ENCODE peak calls at places on chromosome 20, in ten cellular contexts. One of them, this sample, is unnamed.

GRCh38 chr20:3330046-3330741 is 77.3 kb downstream of the DNAAF9 start:
- DNase-seq in pancreas: no peak
- DNase-seq in mucosa of descending colon: no peak
- DNase-seq in Jurkat, Clone E6-1: no peak
- DNase-seq in HAP-1: no peak
- DNase-seq in A549: no peak
- DNase-seq in heart left ventricle: no peak
- DNase-seq in effector memory CD4-positive, alpha-beta T cell: no peak
- DNase-seq in breast epithelium: no peak
- DNase-seq in astrocyte of the spinal cord: no peak
- DNase-seq in this sample: peak

GRCh38 chr20:11902264-11902663 is 15.4 kb upstream of the BTBD3 start:
- DNase-seq in pancreas: no peak
- DNase-seq in mucosa of descending colon: no peak
- DNase-seq in Jurkat, Clone E6-1: no peak
- DNase-seq in HAP-1: no peak
- DNase-seq in A549: no peak
- DNase-seq in heart left ventricle: no peak
- DNase-seq in effector memory CD4-positive, alpha-beta T cell: no peak
- DNase-seq in breast epithelium: no peak
- DNase-seq in astrocyte of the spinal cord: peak
- DNase-seq in this sample: peak

GRCh38 chr20:5996765-5997164 is 46.3 kb downstream of the MCM8 start:
- DNase-seq in pancreas: no peak
- DNase-seq in mucosa of descending colon: no peak
- DNase-seq in Jurkat, Clone E6-1: peak
- DNase-seq in HAP-1: no peak
- DNase-seq in A549: no peak
- DNase-seq in heart left ventricle: no peak
- DNase-seq in effector memory CD4-positive, alpha-beta T cell: peak
- DNase-seq in breast epithelium: no peak
- DNase-seq in astrocyte of the spinal cord: no peak
- DNase-seq in this sample: no peak

GRCh38 chr20:25195962-25196700 is 619 bp downstream of the ENTPD6 start:
- DNase-seq in pancreas: peak
- DNase-seq in mucosa of descending colon: peak
- DNase-seq in Jurkat, Clone E6-1: no peak
- DNase-seq in HAP-1: peak
- DNase-seq in A549: peak
- DNase-seq in heart left ventricle: peak
- DNase-seq in effector memory CD4-positive, alpha-beta T cell: no peak
- DNase-seq in breast epithelium: peak
- DNase-seq in astrocyte of the spinal cord: no peak
- DNase-seq in this sample: peak

GRCh38 chr20:59785986-59786753 is 147.3 kb downstream of the SYCP2 start:
- DNase-seq in pancreas: no peak
- DNase-seq in mucosa of descending colon: no peak
- DNase-seq in Jurkat, Clone E6-1: no peak
- DNase-seq in HAP-1: no peak
- DNase-seq in A549: no peak
- DNase-seq in heart left ventricle: no peak
- DNase-seq in effector memory CD4-positive, alpha-beta T cell: no peak
- DNase-seq in breast epithelium: peak
- DNase-seq in astrocyte of the spinal cord: no peak
- DNase-seq in this sample: no peak

GRCh38 chr20:23668477-23668951 is 20.3 kb downstream of the CST4 start:
- DNase-seq in pancreas: peak
- DNase-seq in mucosa of descending colon: no peak
- DNase-seq in Jurkat, Clone E6-1: peak
- DNase-seq in HAP-1: peak
- DNase-seq in A549: peak
- DNase-seq in heart left ventricle: peak
- DNase-seq in effector memory CD4-positive, alpha-beta T cell: no peak
- DNase-seq in breast epithelium: no peak
- DNase-seq in astrocyte of the spinal cord: peak
- DNase-seq in this sample: peak

GRCh38 chr20:38962898-38963484 is 847 bp downstream of the DHX35 start:
- DNase-seq in pancreas: no peak
- DNase-seq in mucosa of descending colon: no peak
- DNase-seq in Jurkat, Clone E6-1: no peak
- DNase-seq in HAP-1: no peak
- DNase-seq in A549: no peak
- DNase-seq in heart left ventricle: no peak
- DNase-seq in effector memory CD4-positive, alpha-beta T cell: no peak
- DNase-seq in breast epithelium: no peak
- DNase-seq in astrocyte of the spinal cord: no peak
- DNase-seq in this sample: no peak

GRCh38 chr20:44198872-44199271 is 11.7 kb downstream of the OSER1 start:
- DNase-seq in pancreas: no peak
- DNase-seq in mucosa of descending colon: no peak
- DNase-seq in Jurkat, Clone E6-1: no peak
- DNase-seq in HAP-1: no peak
- DNase-seq in A549: no peak
- DNase-seq in heart left ventricle: no peak
- DNase-seq in effector memory CD4-positive, alpha-beta T cell: no peak
- DNase-seq in breast epithelium: no peak
- DNase-seq in astrocyte of the spinal cord: no peak
- DNase-seq in this sample: no peak

GRCh38 chr20:40160151-40160550 is 528.9 kb downstream of the MAFB start:
- DNase-seq in pancreas: peak
- DNase-seq in mucosa of descending colon: no peak
- DNase-seq in Jurkat, Clone E6-1: peak
- DNase-seq in HAP-1: peak
- DNase-seq in A549: peak
- DNase-seq in heart left ventricle: peak
- DNase-seq in effector memory CD4-positive, alpha-beta T cell: no peak
- DNase-seq in breast epithelium: no peak
- DNase-seq in astrocyte of the spinal cord: peak
- DNase-seq in this sample: peak

GRCh38 chr20:47786763-47787107 is 1.5 kb upstream of the SULF2 start:
- DNase-seq in pancreas: no peak
- DNase-seq in mucosa of descending colon: no peak
- DNase-seq in Jurkat, Clone E6-1: no peak
- DNase-seq in HAP-1: no peak
- DNase-seq in A549: no peak
- DNase-seq in heart left ventricle: no peak
- DNase-seq in effector memory CD4-positive, alpha-beta T cell: no peak
- DNase-seq in breast epithelium: no peak
- DNase-seq in astrocyte of the spinal cord: no peak
- DNase-seq in this sample: no peak

GRCh38 chr20:39016076-39016475 is 53.9 kb downstream of the DHX35 start:
- DNase-seq in pancreas: no peak
- DNase-seq in mucosa of descending colon: no peak
- DNase-seq in Jurkat, Clone E6-1: no peak
- DNase-seq in HAP-1: no peak
- DNase-seq in A549: no peak
- DNase-seq in heart left ventricle: no peak
- DNase-seq in effector memory CD4-positive, alpha-beta T cell: no peak
- DNase-seq in breast epithelium: no peak
- DNase-seq in astrocyte of the spinal cord: no peak
- DNase-seq in this sample: peak

GRCh38 chr20:56664791-56665190 is 35.7 kb downstream of the TFAP2C start:
- DNase-seq in pancreas: no peak
- DNase-seq in mucosa of descending colon: no peak
- DNase-seq in Jurkat, Clone E6-1: no peak
- DNase-seq in HAP-1: peak
- DNase-seq in A549: no peak
- DNase-seq in heart left ventricle: no peak
- DNase-seq in effector memory CD4-positive, alpha-beta T cell: no peak
- DNase-seq in breast epithelium: no peak
- DNase-seq in astrocyte of the spinal cord: no peak
- DNase-seq in this sample: no peak

GRCh38 chr20:53187402-53187801 is 215.2 kb downstream of the TSHZ2 start:
- DNase-seq in pancreas: no peak
- DNase-seq in mucosa of descending colon: no peak
- DNase-seq in Jurkat, Clone E6-1: no peak
- DNase-seq in HAP-1: no peak
- DNase-seq in A549: no peak
- DNase-seq in heart left ventricle: no peak
- DNase-seq in effector memory CD4-positive, alpha-beta T cell: no peak
- DNase-seq in breast epithelium: no peak
- DNase-seq in astrocyte of the spinal cord: no peak
- DNase-seq in this sample: no peak

GRCh38 chr20:47179267-47179666 is 177.2 kb downstream of the ZMYND8 start:
- DNase-seq in pancreas: no peak
- DNase-seq in mucosa of descending colon: no peak
- DNase-seq in Jurkat, Clone E6-1: no peak
- DNase-seq in HAP-1: no peak
- DNase-seq in A549: no peak
- DNase-seq in heart left ventricle: no peak
- DNase-seq in effector memory CD4-positive, alpha-beta T cell: no peak
- DNase-seq in breast epithelium: no peak
- DNase-seq in astrocyte of the spinal cord: no peak
- DNase-seq in this sample: no peak

GRCh38 chr20:6560978-6561377 is 206.5 kb upstream of the BMP2 start:
- DNase-seq in pancreas: no peak
- DNase-seq in mucosa of descending colon: no peak
- DNase-seq in Jurkat, Clone E6-1: no peak
- DNase-seq in HAP-1: no peak
- DNase-seq in A549: no peak
- DNase-seq in heart left ventricle: no peak
- DNase-seq in effector memory CD4-positive, alpha-beta T cell: no peak
- DNase-seq in breast epithelium: no peak
- DNase-seq in astrocyte of the spinal cord: no peak
- DNase-seq in this sample: no peak

GRCh38 chr20:45080867-45081616 is 19.9 kb downstream of the KCNS1 start:
- DNase-seq in pancreas: no peak
- DNase-seq in mucosa of descending colon: no peak
- DNase-seq in Jurkat, Clone E6-1: peak
- DNase-seq in HAP-1: peak
- DNase-seq in A549: no peak
- DNase-seq in heart left ventricle: no peak
- DNase-seq in effector memory CD4-positive, alpha-beta T cell: no peak
- DNase-seq in breast epithelium: no peak
- DNase-seq in astrocyte of the spinal cord: no peak
- DNase-seq in this sample: peak

GRCh38 chr20:51525241-51526104 is 17.0 kb downstream of the NFATC2 start:
- DNase-seq in pancreas: no peak
- DNase-seq in mucosa of descending colon: no peak
- DNase-seq in Jurkat, Clone E6-1: peak
- DNase-seq in HAP-1: no peak
- DNase-seq in A549: no peak
- DNase-seq in heart left ventricle: peak
- DNase-seq in effector memory CD4-positive, alpha-beta T cell: peak
- DNase-seq in breast epithelium: no peak
- DNase-seq in astrocyte of the spinal cord: no peak
- DNase-seq in this sample: no peak
- H3K4me3 ChIP-seq in pancreas: no peak
- H3K4me3 ChIP-seq in mucosa of descending colon: no peak
- H3K4me3 ChIP-seq in Jurkat, Clone E6-1: no peak
- H3K4me3 ChIP-seq in HAP-1: no peak
- H3K4me3 ChIP-seq in A549: no peak
- H3K4me3 ChIP-seq in heart left ventricle: peak
- H3K4me3 ChIP-seq in effector memory CD4-positive, alpha-beta T cell: peak
- H3K4me3 ChIP-seq in breast epithelium: peak
- H3K4me3 ChIP-seq in astrocyte of the spinal cord: no peak
- H3K4me3 ChIP-seq in this sample: no peak

GRCh38 chr20:50928469-50928868 is 2.8 kb downstream of the ADNP start:
- DNase-seq in pancreas: no peak
- DNase-seq in mucosa of descending colon: no peak
- DNase-seq in Jurkat, Clone E6-1: peak
- DNase-seq in HAP-1: no peak
- DNase-seq in A549: no peak
- DNase-seq in heart left ventricle: no peak
- DNase-seq in effector memory CD4-positive, alpha-beta T cell: no peak
- DNase-seq in breast epithelium: no peak
- DNase-seq in astrocyte of the spinal cord: no peak
- DNase-seq in this sample: no peak
- H3K4me3 ChIP-seq in pancreas: no peak
- H3K4me3 ChIP-seq in mucosa of descending colon: no peak
- H3K4me3 ChIP-seq in Jurkat, Clone E6-1: no peak
- H3K4me3 ChIP-seq in HAP-1: peak
- H3K4me3 ChIP-seq in A549: peak
- H3K4me3 ChIP-seq in heart left ventricle: peak
- H3K4me3 ChIP-seq in effector memory CD4-positive, alpha-beta T cell: no peak
- H3K4me3 ChIP-seq in breast epithelium: peak
- H3K4me3 ChIP-seq in astrocyte of the spinal cord: peak
- H3K4me3 ChIP-seq in this sample: peak

DNA sequence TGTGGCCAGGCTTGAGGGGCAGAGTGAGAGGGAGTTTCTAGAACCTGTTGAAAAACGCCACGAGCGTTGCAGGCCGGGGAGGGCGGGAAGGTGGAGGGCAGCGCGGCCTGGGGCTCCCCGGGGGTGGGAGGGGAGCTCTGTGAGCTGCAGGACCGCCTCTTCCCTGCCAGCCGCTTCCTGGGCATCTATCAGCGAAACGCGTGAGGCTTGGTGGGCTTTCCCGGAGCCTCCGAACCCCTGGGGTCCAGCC is 633 bp upstream of the BHLHE23 start:
- DNase-seq in pancreas: no peak
- DNase-seq in mucosa of descending colon: no peak
- DNase-seq in Jurkat, Clone E6-1: no peak
- DNase-seq in HAP-1: no peak
- DNase-seq in A549: no peak
- DNase-seq in heart left ventricle: no peak
- DNase-seq in effector memory CD4-positive, alpha-beta T cell: no peak
- DNase-seq in breast epithelium: no peak
- DNase-seq in astrocyte of the spinal cord: no peak
- DNase-seq in this sample: no peak
- H3K4me3 ChIP-seq in pancreas: no peak
- H3K4me3 ChIP-seq in mucosa of descending colon: no peak
- H3K4me3 ChIP-seq in Jurkat, Clone E6-1: peak
- H3K4me3 ChIP-seq in HAP-1: no peak
- H3K4me3 ChIP-seq in A549: no peak
- H3K4me3 ChIP-seq in heart left ventricle: no peak
- H3K4me3 ChIP-seq in effector memory CD4-positive, alpha-beta T cell: no peak
- H3K4me3 ChIP-seq in breast epithelium: peak
- H3K4me3 ChIP-seq in astrocyte of the spinal cord: no peak
- H3K4me3 ChIP-seq in this sample: no peak

GRCh38 chr20:34076952-34077351 is 35.1 kb downstream of the EIF2S2 start:
- DNase-seq in pancreas: no peak
- DNase-seq in mucosa of descending colon: no peak
- DNase-seq in Jurkat, Clone E6-1: no peak
- DNase-seq in HAP-1: no peak
- DNase-seq in A549: no peak
- DNase-seq in heart left ventricle: no peak
- DNase-seq in effector memory CD4-positive, alpha-beta T cell: no peak
- DNase-seq in breast epithelium: no peak
- DNase-seq in astrocyte of the spinal cord: no peak
- DNase-seq in this sample: no peak

GRCh38 chr20:34079818-34080217 is 32.2 kb downstream of the EIF2S2 start:
- DNase-seq in pancreas: no peak
- DNase-seq in mucosa of descending colon: no peak
- DNase-seq in Jurkat, Clone E6-1: no peak
- DNase-seq in HAP-1: no peak
- DNase-seq in A549: no peak
- DNase-seq in heart left ventricle: no peak
- DNase-seq in effector memory CD4-positive, alpha-beta T cell: no peak
- DNase-seq in breast epithelium: no peak
- DNase-seq in astrocyte of the spinal cord: no peak
- DNase-seq in this sample: no peak

GRCh38 chr20:34075647-34076046 is 36.4 kb downstream of the EIF2S2 start:
- DNase-seq in pancreas: no peak
- DNase-seq in mucosa of descending colon: no peak
- DNase-seq in Jurkat, Clone E6-1: no peak
- DNase-seq in HAP-1: no peak
- DNase-seq in A549: no peak
- DNase-seq in heart left ventricle: no peak
- DNase-seq in effector memory CD4-positive, alpha-beta T cell: no peak
- DNase-seq in breast epithelium: no peak
- DNase-seq in astrocyte of the spinal cord: no peak
- DNase-seq in this sample: no peak

GRCh38 chr20:34082232-34082887 is 29.7 kb downstream of the EIF2S2 start:
- DNase-seq in pancreas: no peak
- DNase-seq in mucosa of descending colon: no peak
- DNase-seq in Jurkat, Clone E6-1: no peak
- DNase-seq in HAP-1: no peak
- DNase-seq in A549: no peak
- DNase-seq in heart left ventricle: no peak
- DNase-seq in effector memory CD4-positive, alpha-beta T cell: no peak
- DNase-seq in breast epithelium: no peak
- DNase-seq in astrocyte of the spinal cord: no peak
- DNase-seq in this sample: no peak

GRCh38 chr20:34078540-34078939 is 33.5 kb downstream of the EIF2S2 start:
- DNase-seq in pancreas: no peak
- DNase-seq in mucosa of descending colon: no peak
- DNase-seq in Jurkat, Clone E6-1: no peak
- DNase-seq in HAP-1: no peak
- DNase-seq in A549: no peak
- DNase-seq in heart left ventricle: no peak
- DNase-seq in effector memory CD4-positive, alpha-beta T cell: no peak
- DNase-seq in breast epithelium: no peak
- DNase-seq in astrocyte of the spinal cord: no peak
- DNase-seq in this sample: no peak
- H3K4me3 ChIP-seq in pancreas: no peak
- H3K4me3 ChIP-seq in mucosa of descending colon: no peak
- H3K4me3 ChIP-seq in Jurkat, Clone E6-1: no peak
- H3K4me3 ChIP-seq in HAP-1: no peak
- H3K4me3 ChIP-seq in A549: no peak
- H3K4me3 ChIP-seq in heart left ventricle: no peak
- H3K4me3 ChIP-seq in effector memory CD4-positive, alpha-beta T cell: no peak
- H3K4me3 ChIP-seq in breast epithelium: no peak
- H3K4me3 ChIP-seq in astrocyte of the spinal cord: no peak
- H3K4me3 ChIP-seq in this sample: no peak

This sample was measured in foreskin fibroblast.